ENCODE peak calls at places on chromosomes 12 and 14, in four cellular contexts. One of them, this sample, is unnamed.
A peak's percentile ranks its signal among the peaks of the same experiment; 100 is the strongest.

GRCh38 chr14:69484444-69485113 is at the start of gene PLEKHD1:
- DNase-seq in uterus: no peak
- DNase-seq in AG04450: no peak
- DNase-seq in HFF-Myc: no peak
- DNase-seq in this sample: no peak

GRCh38 chr12:121776190-121777098 is 17.0 kb downstream of the RHOF start:
- DNase-seq in uterus: peak; percentile 71
- DNase-seq in AG04450: no peak
- DNase-seq in HFF-Myc: no peak
- DNase-seq in this sample: peak; percentile 80

GRCh38 chr12:105567061-105567460 is 236.6 kb downstream of the C12orf75 start:
- DNase-seq in uterus: no peak
- DNase-seq in AG04450: no peak
- DNase-seq in HFF-Myc: no peak
- DNase-seq in this sample: no peak

GRCh38 chr14:94615823-94616570 is 3.8 kb downstream of the SERPINA3 start:
- DNase-seq in uterus: no peak
- DNase-seq in AG04450: no peak
- DNase-seq in HFF-Myc: no peak
- DNase-seq in this sample: no peak

GRCh38 chr14:29846339-29847129 is 81.1 kb downstream of the PRKD1 start:
- DNase-seq in uterus: no peak
- DNase-seq in AG04450: peak; percentile 8
- DNase-seq in HFF-Myc: no peak
- DNase-seq in this sample: no peak

GRCh38 chr12:124752437-124753229 is 111.0 kb downstream of the SCARB1 start:
- DNase-seq in uterus: no peak
- DNase-seq in AG04450: no peak
- DNase-seq in HFF-Myc: no peak
- DNase-seq in this sample: no peak

GRCh38 chr12:123431951-123432886 is 4.3 kb downstream of the RILPL2 start:
- DNase-seq in uterus: no peak
- DNase-seq in AG04450: no peak
- DNase-seq in HFF-Myc: no peak
- DNase-seq in this sample: no peak

GRCh38 chr12:122159879-122160278 is 14.1 kb downstream of the IL31 start:
- DNase-seq in uterus: no peak
- DNase-seq in AG04450: no peak
- DNase-seq in HFF-Myc: no peak
- DNase-seq in this sample: no peak

GRCh38 chr14:50344831-50345563 is 32.9 kb downstream of the DMAC2L start:
- DNase-seq in uterus: no peak
- DNase-seq in AG04450: no peak
- DNase-seq in HFF-Myc: no peak
- DNase-seq in this sample: no peak

GRCh38 chr14:28603606-28604005 is 163.0 kb upstream of the FOXG1 start:
- DNase-seq in uterus: no peak
- DNase-seq in AG04450: no peak
- DNase-seq in HFF-Myc: no peak
- DNase-seq in this sample: no peak

GRCh38 chr12:622420-622819 is 40.8 kb downstream of the NINJ2 start:
- DNase-seq in uterus: no peak
- DNase-seq in AG04450: no peak
- DNase-seq in HFF-Myc: no peak
- DNase-seq in this sample: no peak

GRCh38 chr14:28671425-28671824 is 95.2 kb upstream of the FOXG1 start:
- DNase-seq in uterus: no peak
- DNase-seq in AG04450: no peak
- DNase-seq in HFF-Myc: no peak
- DNase-seq in this sample: no peak

GRCh38 chr12:1047898-1048660 is 57.1 kb downstream of the ERC1 start:
- DNase-seq in uterus: no peak
- DNase-seq in AG04450: no peak
- DNase-seq in HFF-Myc: peak; percentile 16
- DNase-seq in this sample: no peak

GRCh38 chr14:95835331-95835730 is 41.3 kb upstream of the TUNAR start:
- DNase-seq in uterus: no peak
- DNase-seq in AG04450: no peak
- DNase-seq in HFF-Myc: no peak
- DNase-seq in this sample: no peak

This sample was measured in HuH-7.